ENCODE peak calls at places on chromosomes 2 and 18, in eight cellular contexts. M is NCI-H460; O is HCEC 1CT; A is left lung; H is activated CD4-positive, alpha-beta T cell treated with anti-CD3 and anti-CD28 coated beads, Interleukin-2, amount 50 U/mL, for 48 hours; I is Right ventricle myocardium superior; L is T47D; P is cardiac fibroblast. U is an unnamed sample.

GRCh38 chr2:223563462-223563861 is 38.7 kb downstream of the SCG2 start:
- DNase-seq in M (peak; percentile 76), O (peak; percentile 89), A (no peak), H (no peak), I (no peak), L (peak; percentile 52), P (peak; percentile 64), U (peak; percentile 40)

GRCh38 chr2:150601280-150602038 is 114.0 kb upstream of the RND3 start:
- DNase-seq in M (no peak), O (peak; percentile 82), A (no peak), H (no peak), I (no peak), L (peak; percentile 90), P (peak; percentile 79), U (no peak)

GRCh38 chr18:48923746-48924580 is 26.8 kb downstream of the SMAD7 start:
- DNase-seq in M (no peak), O (peak; percentile 71), A (no peak), H (no peak), I (no peak), L (no peak), P (peak; percentile 50), U (no peak)

GRCh38 chr2:182767578-182767977 is 51.5 kb downstream of the DNAJC10 start:
- DNase-seq in M (peak; percentile 13), O (peak; percentile 16), A (no peak), H (no peak), I (no peak), L (peak; percentile 43), P (peak; percentile 37), U (peak; percentile 56)

GRCh38 chr18:70154591-70155194 is 50.8 kb downstream of the RTTN start:
- DNase-seq in M (no peak), O (peak; percentile 91), A (no peak), H (no peak), I (no peak), L (no peak), P (peak; percentile 39), U (no peak)

GRCh38 chr2:215002500-215002899 is 135.9 kb downstream of the ABCA12 start:
- DNase-seq in M (peak; percentile 43), O (peak; percentile 52), A (no peak), H (no peak), I (no peak), L (peak; percentile 61), P (peak; percentile 66), U (peak; percentile 55)

GRCh38 chr2:41912337-41912736 is 135.5 kb upstream of the PKDCC start:
- DNase-seq in M (no peak), O (no peak), A (no peak), H (no peak), I (no peak), L (no peak), P (no peak), U (no peak)

GRCh38 chr2:160337728-160338127 is 137.7 kb upstream of the ITGB6 start:
- DNase-seq in M (no peak), O (no peak), A (no peak), H (no peak), I (no peak), L (no peak), P (no peak), U (no peak)

GRCh38 chr18:24488824-24489493 is 28.5 kb downstream of the HRH4 start:
- DNase-seq in M (peak; percentile 21), O (peak; percentile 17), A (no peak), H (no peak), I (no peak), L (peak; percentile 43), P (peak; percentile 56), U (peak; percentile 60)

GRCh38 chr2:100320547-100321180 is 1.6 kb downstream of the LONRF2 start:
- DNase-seq in M (no peak), O (no peak), A (no peak), H (no peak), I (no peak), L (peak; percentile 72), P (no peak), U (peak; percentile 37)

GRCh38 chr18:10351221-10351795 is 103.1 kb upstream of the APCDD1 start:
- DNase-seq in M (no peak), O (no peak), A (no peak), H (no peak), I (no peak), L (no peak), P (no peak), U (no peak)

GRCh38 chr2:241774419-241775222 is 2.0 kb upstream of the GAL3ST2 start:
- DNase-seq in M (peak; percentile 23), O (peak; percentile 69), A (no peak), H (no peak), I (no peak), L (no peak), P (peak; percentile 51), U (no peak)

GRCh38 chr18:34223164-34223892 is 1.4 kb downstream of the NOL4 start:
- DNase-seq in M (no peak), O (no peak), A (no peak), H (no peak), I (no peak), L (no peak), P (no peak), U (no peak)

GRCh38 chr2:136310797-136311558 is 193.0 kb upstream of the CXCR4 start:
- DNase-seq in M (no peak), O (no peak), A (no peak), H (peak; percentile 44), I (no peak), L (no peak), P (no peak), U (peak; percentile 27)

GRCh38 chr18:3451989-3452749 is 2.2 kb downstream of the TGIF1 start:
- DNase-seq in M (no peak), O (peak; percentile 50), A (peak; percentile 75), H (peak; percentile 48), I (peak; percentile 62), L (peak; percentile 68), P (peak; percentile 83), U (no peak)

GRCh38 chr2:159042115-159042850 is 73.8 kb downstream of the TANC1 start:
- DNase-seq in M (no peak), O (no peak), A (no peak), H (no peak), I (peak; percentile 57), L (no peak), P (no peak), U (no peak)

GRCh38 chr18:395481-396250 is 104.8 kb downstream of the COLEC12 start:
- DNase-seq in M (no peak), O (peak; percentile 87), A (no peak), H (no peak), I (no peak), L (no peak), P (peak; percentile 79), U (no peak)

GRCh38 chr18:14085770-14086458 is 46.3 kb downstream of the ZNF519 start:
- DNase-seq in M (no peak), O (no peak), A (no peak), H (no peak), I (no peak), L (no peak), P (no peak), U (no peak)